ENCODE peak calls at places on chromosomes 6 and 20, in eight cellular contexts. F is hepatocyte; S is thoracic aorta; G is T47D; M is anterior cingulate cortex; C is COLO829; A is activated T-helper 2 cell treated with anti-CD3 and anti-CD28 coated beads, Interferon-gamma antibody, Interleukin-2, Interleukin-4, amounts not matched to agents 10 μg/mL and 5 μg/mL and 100 μg/mL, durations not matched to agents 14 hours and 24 hours and 36 hours; H is dorsolateral prefrontal cortex. P is an unnamed sample.
A peak's percentile ranks its signal among the peaks of the same experiment; 100 is the strongest.

GRCh38 chr6:37052027-37052628 is 46.7 kb downstream of the FGD2 start:
- DNase-seq in F (no peak), S (no peak), G (no peak), M (no peak), C (no peak), A (no peak), H (no peak), P (peak; percentile 17)

GRCh38 chr6:5422321-5422915 is 161.1 kb downstream of the FARS2 start:
- DNase-seq in F (peak; percentile 53), S (no peak), G (peak; percentile 2), M (no peak), C (peak; percentile 17), A (no peak), H (no peak), P (peak; percentile 13)

GRCh38 chr20:23920936-23921335 is 41.4 kb upstream of the CST5 start:
- DNase-seq in F (peak; percentile 2), S (no peak), G (no peak), M (no peak), C (no peak), A (no peak), H (no peak), P (no peak)

GRCh38 chr6:73566954-73567591 is 46.2 kb upstream of the EEF1A1 start:
- DNase-seq in F (peak; percentile 88), S (peak; percentile 27), G (no peak), M (no peak), C (no peak), A (no peak), H (no peak), P (no peak)

GRCh38 chr6:132734694-132735236 is 20.9 kb upstream of the VNN1 start:
- DNase-seq in F (peak; percentile 37), S (no peak), G (no peak), M (no peak), C (no peak), A (no peak), H (no peak), P (no peak)

GRCh38 chr20:14721926-14722325 is 384.5 kb upstream of the FLRT3 start:
- DNase-seq in F (no peak), S (no peak), G (no peak), M (no peak), C (no peak), A (no peak), H (no peak), P (no peak)

GRCh38 chr6:66127061-66127460 is 420.0 kb upstream of the EYS start:
- DNase-seq in F (no peak), S (no peak), G (no peak), M (no peak), C (no peak), A (no peak), H (no peak), P (no peak)

GRCh38 chr6:14025160-14025559 is 92.4 kb upstream of the CD83 start:
- DNase-seq in F (no peak), S (no peak), G (no peak), M (no peak), C (no peak), A (no peak), H (no peak), P (peak; percentile 26)

GRCh38 chr6:25331085-25331685 is 52.0 kb downstream of the CARMIL1 start:
- DNase-seq in F (no peak), S (no peak), G (no peak), M (no peak), C (no peak), A (no peak), H (no peak), P (no peak)

GRCh38 chr6:27592481-27593199 is 119.7 kb upstream of the ZNF184 start:
- DNase-seq in F (peak; percentile 68), S (no peak), G (no peak), M (peak; percentile 3), C (peak; percentile 98), A (peak; percentile 55), H (no peak), P (peak; percentile 78)

GRCh38 chr20:4813839-4814695 is 92.4 kb downstream of the PRND start:
- DNase-seq in F (no peak), S (no peak), G (no peak), M (no peak), C (no peak), A (peak; percentile 73), H (no peak), P (peak; percentile 86)

GRCh38 chr20:24423291-24423690 is 46.1 kb upstream of the SYNDIG1 start:
- DNase-seq in F (no peak), S (no peak), G (no peak), M (no peak), C (no peak), A (no peak), H (no peak), P (no peak)

GRCh38 chr6:158853072-158853871 is 34.1 kb upstream of the EZR start:
- DNase-seq in F (peak; percentile 95), S (peak; percentile 17), G (peak; percentile 37), M (no peak), C (peak; percentile 82), A (peak; percentile 86), H (no peak), P (peak; percentile 81)

GRCh38 chr6:34213772-34214171 is 22.9 kb upstream of the HMGA1 start:
- DNase-seq in F (no peak), S (no peak), G (no peak), M (no peak), C (no peak), A (no peak), H (no peak), P (no peak)

P was measured in GM13976.